ENCODE peak calls at places on chromosomes 12 and 14, in four cellular contexts. X, G, Q and S are unnamed samples.
A peak's percentile ranks its signal among the peaks of the same experiment; 100 is the strongest.

GRCh38 chr14:73896521-73896920 is 9.9 kb downstream of the ZNF410 start:
- DNase-seq in X (no peak), G (no peak), Q (no peak), S (no peak)

GRCh38 chr12:4274396-4274959 is 916 bp downstream of the CCND2 start:
- DNase-seq in X (no peak), G (peak; percentile 26), Q (no peak), S (no peak)

GRCh38 chr14:24398943-24399801 is at the start of gene NYNRIN:
- DNase-seq in X (no peak), G (peak; percentile 85), Q (peak; percentile 87), S (no peak)

GRCh38 chr12:107761502-107761904 is 566 bp upstream of the PRDM4 start:
- DNase-seq in X (no peak), G (no peak), Q (peak; percentile 46), S (no peak)

GRCh38 chr12:46459881-46460545 is 87.4 kb upstream of the SLC38A2 start:
- DNase-seq in X (no peak), G (no peak), Q (no peak), S (no peak)

GRCh38 chr12:97109441-97109840 is 202.4 kb downstream of the NEDD1 start:
- DNase-seq in X (no peak), G (no peak), Q (no peak), S (no peak)

GRCh38 chr14:26765768-26766550 is 168.1 kb upstream of the NOVA1 start:
- DNase-seq in X (no peak), G (no peak), Q (no peak), S (no peak)

GRCh38 chr12:52279683-52280318 is 5.4 kb downstream of the KRT86 start:
- DNase-seq in X (no peak), G (no peak), Q (no peak), S (no peak)

GRCh38 chr14:102693006-102693755 is 84.1 kb upstream of the TRAF3 start:
- DNase-seq in X (no peak), G (no peak), Q (no peak), S (no peak)

GRCh38 chr12:120688527-120689071 is 1.6 kb downstream of the MLEC start:
- DNase-seq in X (no peak), G (no peak), Q (no peak), S (no peak)

GRCh38 chr14:50083467-50084337 is 32.7 kb downstream of the VCPKMT start:
- DNase-seq in X (no peak), G (no peak), Q (no peak), S (no peak)

GRCh38 chr14:21201732-21202462 is 46.0 kb upstream of the OR5AU1 start:
- DNase-seq in X (no peak), G (no peak), Q (no peak), S (no peak)

GRCh38 chr12:34397591-34398365 is 375.5 kb downstream of the ALG10 start:
- DNase-seq in X (no peak), G (peak; percentile 1), Q (peak; percentile 0), S (no peak)

GRCh38 chr12:52493172-52493571 is at the start of gene KRT6A:
- DNase-seq in X (no peak), G (no peak), Q (no peak), S (no peak)

GRCh38 chr12:92469837-92470236 is 233.0 kb upstream of the PLEKHG7 start:
- DNase-seq in X (no peak), G (no peak), Q (no peak), S (no peak)

GRCh38 chr14:22561661-22562579 is 27.1 kb downstream of the DAD1 start:
- DNase-seq in X (no peak), G (peak; percentile 42), Q (no peak), S (no peak)

GRCh38 chr14:24941719-24942118 is 108.2 kb downstream of the STXBP6 start:
- DNase-seq in X (no peak), G (no peak), Q (no peak), S (no peak)

GRCh38 chr14:38941485-38941884 is 161.6 kb downstream of the SEC23A start:
- DNase-seq in X (no peak), G (no peak), Q (no peak), S (no peak)

GRCh38 chr14:91394105-91395081 is 23.2 kb downstream of the CCDC88C start:
- DNase-seq in X (no peak), G (no peak), Q (no peak), S (no peak)

GRCh38 chr14:78486081-78486480 is 315.9 kb downstream of the NRXN3 start:
- DNase-seq in X (no peak), G (no peak), Q (no peak), S (no peak)

GRCh38 chr12:89098390-89099102 is 253.8 kb downstream of the DUSP6 start:
- DNase-seq in X (no peak), G (no peak), Q (peak; percentile 4), S (no peak)

GRCh38 chr14:105974902-105975301 is 448.5 kb downstream of the TMEM121 start:
- DNase-seq in X (peak; percentile 8), G (peak; percentile 48), Q (peak; percentile 72), S (no peak)

GRCh38 chr12:58206876-58207275 is 265.5 kb downstream of the ATP23 start:
- DNase-seq in X (no peak), G (no peak), Q (no peak), S (no peak)

GRCh38 chr12:52356031-52356761 is 11.1 kb downstream of the KRT85 start:
- DNase-seq in X (no peak), G (no peak), Q (no peak), S (no peak)

GRCh38 chr14:61530896-61531295 is 164.4 kb upstream of the HIF1A start:
- DNase-seq in X (no peak), G (no peak), Q (no peak), S (no peak)

GRCh38 chr14:61533513-61534255 is 161.6 kb upstream of the HIF1A start:
- DNase-seq in X (no peak), G (no peak), Q (no peak), S (no peak)

GRCh38 chr14:61530296-61530695 is 165.0 kb upstream of the HIF1A start:
- DNase-seq in X (no peak), G (no peak), Q (no peak), S (no peak)

GRCh38 chr14:61532818-61533217 is 162.5 kb upstream of the HIF1A start:
- DNase-seq in X (no peak), G (no peak), Q (no peak), S (no peak)

GRCh38 chr14:61531741-61532505 is 163.4 kb upstream of the HIF1A start:
- DNase-seq in X (no peak), G (no peak), Q (no peak), S (no peak)
- H3K27ac ChIP-seq in X (no peak overlapping the region), G (no peak overlapping the region), Q (no peak overlapping the region), S (no peak overlapping the region)

DNA sequence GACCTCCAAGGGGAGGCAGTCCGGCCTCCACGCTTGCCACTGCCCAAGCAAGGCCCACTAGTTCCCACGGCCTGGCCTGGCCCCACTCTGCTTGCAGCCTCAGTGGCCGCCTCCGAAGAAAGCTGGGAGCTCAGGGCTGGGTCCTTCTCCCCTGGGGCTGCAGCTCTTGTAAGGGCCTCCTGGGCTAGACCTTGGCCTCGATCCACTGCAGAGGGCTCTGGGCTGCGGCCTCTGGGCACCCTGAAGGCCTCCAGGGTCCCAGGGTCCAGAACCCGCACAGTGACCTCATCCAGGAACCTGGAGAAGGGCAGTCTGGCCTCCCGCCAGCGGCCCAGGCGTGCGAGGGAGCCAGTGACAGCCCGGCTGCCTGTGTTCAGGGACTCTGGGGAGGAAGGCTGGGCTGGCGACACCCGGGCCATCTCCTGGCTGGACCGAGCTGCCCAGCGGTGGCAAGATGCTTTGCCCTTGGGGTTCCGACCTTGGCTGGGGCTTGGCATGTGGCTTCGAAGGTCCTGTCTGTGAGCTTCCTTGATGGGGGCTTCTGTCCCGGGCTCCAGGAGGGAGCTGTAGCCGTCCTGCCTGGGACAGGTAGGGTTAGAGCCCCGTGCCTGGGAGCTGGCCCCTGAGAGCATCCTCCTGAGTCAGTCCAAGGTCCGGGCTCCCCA is 9.8 kb downstream of the BEGAIN start:
- DNase-seq in X (no peak), G (no peak), Q (peak; percentile 79), S (no peak)
- TF ChIP-seq POLR2AphosphoS5 in X (no peak), G (no peak), Q (no peak), S (no peak)

GRCh38 chr12:109615556-109616229 is 42.1 kb downstream of the MVK start:
- DNase-seq in X (no peak), G (no peak), Q (no peak), S (no peak)
- H3K27ac ChIP-seq in X (no peak overlapping the region), G (no peak overlapping the region), Q (no peak overlapping the region), S (no peak overlapping the region)

DNA sequence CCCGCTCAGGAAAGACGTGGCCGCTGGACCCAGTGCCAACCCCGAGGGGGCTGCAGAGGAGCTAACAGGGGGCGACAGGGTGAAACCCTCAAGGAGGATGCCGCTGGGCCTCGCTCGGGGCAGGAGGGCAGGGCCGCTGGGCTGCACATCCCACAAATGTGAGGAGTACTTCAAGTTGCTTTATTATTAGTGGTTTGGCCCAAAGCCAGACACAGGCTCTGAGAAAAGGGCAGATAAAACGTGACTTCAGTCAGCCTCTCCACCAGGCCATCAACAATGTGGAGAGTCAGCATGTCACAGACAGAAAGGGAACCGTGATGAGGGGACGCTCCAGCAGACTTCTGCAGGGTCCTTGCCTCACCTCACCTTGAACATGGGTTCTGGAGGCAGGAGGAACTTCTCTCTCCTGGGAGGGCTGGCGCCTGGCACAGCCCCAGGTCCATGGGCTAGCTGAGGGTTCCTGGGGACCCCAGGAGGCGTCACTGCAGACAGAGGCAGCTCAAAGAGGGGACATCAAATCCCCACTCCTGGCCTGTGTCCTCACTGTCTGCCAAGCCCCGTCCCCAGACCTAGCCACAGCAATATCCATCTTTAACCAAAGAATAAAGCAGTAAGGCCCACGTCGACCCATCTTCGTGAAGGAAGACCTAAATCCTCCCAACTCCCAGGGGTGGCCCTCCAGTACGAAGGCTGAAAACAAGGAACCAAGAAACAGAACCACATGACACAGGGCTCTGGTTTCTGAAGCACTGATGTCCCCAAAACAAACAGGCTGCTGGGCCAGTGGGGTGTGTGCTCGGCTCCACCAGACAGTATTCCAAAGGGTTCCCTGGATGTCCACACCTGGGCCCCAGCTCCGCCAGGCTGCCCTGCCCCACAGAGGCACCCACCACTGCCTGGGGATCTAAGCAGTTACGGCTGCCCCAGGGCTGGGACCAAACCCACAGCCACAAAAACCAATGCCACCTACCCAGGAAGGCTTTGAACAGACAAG is 35.1 kb downstream of the CCDC85C start:
- DNase-seq in X (no peak), G (peak; percentile 19), Q (no peak), S (no peak)
- TF ChIP-seq POLR2AphosphoS5 in X (no peak), G (no peak), Q (no peak), S (no peak)

DNA sequence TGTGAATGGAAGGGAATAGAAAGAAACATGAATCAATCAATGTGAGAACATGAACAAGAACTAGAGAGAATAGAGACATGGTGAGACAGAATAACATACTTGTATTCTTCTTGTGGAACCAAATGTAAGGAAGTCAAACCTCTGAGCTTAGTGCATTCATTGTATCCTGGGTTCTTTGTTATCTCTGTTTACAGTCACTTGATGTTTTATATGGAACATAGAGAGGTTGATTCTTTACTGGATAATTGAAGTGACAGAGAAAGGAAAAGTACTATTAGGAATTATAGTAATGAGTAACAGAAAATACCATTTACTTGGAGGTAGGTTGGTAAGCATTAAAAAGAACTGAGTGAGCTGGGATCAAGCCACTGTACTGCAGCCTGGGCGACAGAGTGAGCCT is 2.5 kb upstream of the WNK1 start:
- DNase-seq in X (no peak), G (no peak), Q (no peak), S (no peak)
- H3K27ac ChIP-seq in X (no peak overlapping the region), G (peak overlapping the region; percentile 84), Q (no peak overlapping the region), S (peak overlapping the region; percentile 94)

DNA sequence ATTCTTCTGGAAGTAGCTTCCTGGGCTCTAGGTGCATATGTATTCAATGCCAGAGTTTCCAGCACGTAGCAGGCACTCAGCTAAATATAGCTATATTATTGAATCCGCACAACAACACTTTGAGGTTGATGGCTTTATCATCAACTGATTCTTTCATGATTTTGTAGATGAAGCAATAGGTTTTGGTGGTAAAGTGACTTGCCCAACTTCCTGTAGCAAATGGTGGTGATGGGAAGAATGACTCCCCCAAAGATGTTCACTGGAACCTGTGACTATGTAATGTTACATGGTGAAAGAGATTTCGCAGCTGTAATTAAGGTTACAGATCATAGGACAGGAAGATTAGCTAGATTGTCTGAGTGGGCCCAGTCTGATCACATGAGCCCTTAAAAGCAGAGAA is 3.2 kb downstream of the TDRD9 start:
- DNase-seq in X (no peak), G (no peak), Q (no peak), S (no peak)
- TF ChIP-seq POLR2AphosphoS5 in X (no peak), G (no peak), Q (no peak), S (no peak)